ENCODE peak calls at places on chromosomes 7 and 10, in five cellular contexts. One of them, this sample, is unnamed.

GRCh38 chr10:60394444-60394843 is 4.8 kb upstream of the ANK3 start:
- DNase-seq in astrocyte: no peak
- DNase-seq in astrocyte of the spinal cord: no peak
- DNase-seq in mesothelial cell of epicardium: no peak
- DNase-seq in endothelial cell: no peak
- DNase-seq in this sample: no peak

GRCh38 chr7:138837627-138838026 is 39.6 kb upstream of the ATP6V0A4 start:
- DNase-seq in astrocyte: no peak
- DNase-seq in astrocyte of the spinal cord: no peak
- DNase-seq in mesothelial cell of epicardium: no peak
- DNase-seq in endothelial cell: peak
- DNase-seq in this sample: no peak

GRCh38 chr10:81696609-81697388 is 178.2 kb upstream of the NRG3 start:
- DNase-seq in astrocyte: no peak
- DNase-seq in astrocyte of the spinal cord: no peak
- DNase-seq in mesothelial cell of epicardium: no peak
- DNase-seq in endothelial cell: no peak
- DNase-seq in this sample: no peak

GRCh38 chr7:91436655-91437054 is 172.4 kb downstream of the FZD1 start:
- DNase-seq in astrocyte: no peak
- DNase-seq in astrocyte of the spinal cord: no peak
- DNase-seq in mesothelial cell of epicardium: no peak
- DNase-seq in endothelial cell: no peak
- DNase-seq in this sample: no peak

GRCh38 chr10:89151857-89152256 is 55.3 kb downstream of the CH25H start:
- DNase-seq in astrocyte: peak
- DNase-seq in astrocyte of the spinal cord: peak
- DNase-seq in mesothelial cell of epicardium: no peak
- DNase-seq in endothelial cell: no peak
- DNase-seq in this sample: no peak

GRCh38 chr10:132604686-132605085 is 67.1 kb downstream of the INPP5A start:
- DNase-seq in astrocyte: no peak
- DNase-seq in astrocyte of the spinal cord: no peak
- DNase-seq in mesothelial cell of epicardium: no peak
- DNase-seq in endothelial cell: no peak
- DNase-seq in this sample: no peak

GRCh38 chr10:50993817-50994251 is 80.5 kb upstream of the PRKG1 start:
- DNase-seq in astrocyte: peak
- DNase-seq in astrocyte of the spinal cord: no peak
- DNase-seq in mesothelial cell of epicardium: no peak
- DNase-seq in endothelial cell: no peak
- DNase-seq in this sample: no peak

GRCh38 chr10:58641095-58641531 is 128.4 kb downstream of the BICC1 start:
- DNase-seq in astrocyte: peak
- DNase-seq in astrocyte of the spinal cord: peak
- DNase-seq in mesothelial cell of epicardium: no peak
- DNase-seq in endothelial cell: no peak
- DNase-seq in this sample: no peak

GRCh38 chr10:91601212-91601611 is 31.7 kb downstream of the PPP1R3C start:
- DNase-seq in astrocyte: no peak
- DNase-seq in astrocyte of the spinal cord: no peak
- DNase-seq in mesothelial cell of epicardium: no peak
- DNase-seq in endothelial cell: no peak
- DNase-seq in this sample: no peak

GRCh38 chr7:150972094-150972493 is 6.0 kb downstream of the KCNH2 start:
- DNase-seq in astrocyte: peak
- DNase-seq in astrocyte of the spinal cord: no peak
- DNase-seq in mesothelial cell of epicardium: no peak
- DNase-seq in endothelial cell: no peak
- DNase-seq in this sample: no peak

GRCh38 chr10:100970914-100971811 is 1.9 kb downstream of the SEMA4G start:
- DNase-seq in astrocyte: no peak
- DNase-seq in astrocyte of the spinal cord: no peak
- DNase-seq in mesothelial cell of epicardium: no peak
- DNase-seq in endothelial cell: no peak
- DNase-seq in this sample: no peak

GRCh38 chr10:100508691-100509150 is 10.9 kb downstream of the SEC31B start:
- DNase-seq in astrocyte: peak
- DNase-seq in astrocyte of the spinal cord: peak
- DNase-seq in mesothelial cell of epicardium: no peak
- DNase-seq in endothelial cell: peak
- DNase-seq in this sample: no peak

GRCh38 chr7:17516768-17517167 is 218.3 kb downstream of the AHR start:
- DNase-seq in astrocyte: peak
- DNase-seq in astrocyte of the spinal cord: no peak
- DNase-seq in mesothelial cell of epicardium: no peak
- DNase-seq in endothelial cell: no peak
- DNase-seq in this sample: no peak

GRCh38 chr7:6248581-6248980 is 23.8 kb downstream of the CYTH3 start:
- DNase-seq in astrocyte: peak
- DNase-seq in astrocyte of the spinal cord: no peak
- DNase-seq in mesothelial cell of epicardium: no peak
- DNase-seq in endothelial cell: no peak
- DNase-seq in this sample: no peak

GRCh38 chr10:37495415-37495814 is 362.0 kb downstream of the ZNF248 start:
- DNase-seq in astrocyte: no peak
- DNase-seq in astrocyte of the spinal cord: no peak
- DNase-seq in mesothelial cell of epicardium: no peak
- DNase-seq in endothelial cell: no peak
- DNase-seq in this sample: no peak

GRCh38 chr10:49739426-49739825 is 22.7 kb downstream of the OGDHL start:
- DNase-seq in astrocyte: no peak
- DNase-seq in astrocyte of the spinal cord: no peak
- DNase-seq in mesothelial cell of epicardium: no peak
- DNase-seq in endothelial cell: no peak
- DNase-seq in this sample: no peak

GRCh38 chr7:127858091-127858914 is 172.9 kb downstream of the LRRC4 start:
- DNase-seq in astrocyte: no peak
- DNase-seq in astrocyte of the spinal cord: no peak
- DNase-seq in mesothelial cell of epicardium: no peak
- DNase-seq in endothelial cell: no peak
- DNase-seq in this sample: no peak

GRCh38 chr10:128178319-128178937 is 52.2 kb upstream of the MKI67 start:
- DNase-seq in astrocyte: no peak
- DNase-seq in astrocyte of the spinal cord: no peak
- DNase-seq in mesothelial cell of epicardium: no peak
- DNase-seq in endothelial cell: peak
- DNase-seq in this sample: no peak

GRCh38 chr7:102415685-102416225 is 17.6 kb upstream of the ORAI2 start:
- DNase-seq in astrocyte: no peak
- DNase-seq in astrocyte of the spinal cord: no peak
- DNase-seq in mesothelial cell of epicardium: no peak
- DNase-seq in endothelial cell: no peak
- DNase-seq in this sample: peak

GRCh38 chr7:101167645-101168411 is 2.5 kb upstream of the VGF start:
- DNase-seq in astrocyte: no peak
- DNase-seq in astrocyte of the spinal cord: no peak
- DNase-seq in mesothelial cell of epicardium: no peak
- DNase-seq in endothelial cell: no peak
- DNase-seq in this sample: no peak

GRCh38 chr10:37109000-37109399 is 16.4 kb upstream of the ANKRD30A start:
- DNase-seq in astrocyte: no peak
- DNase-seq in astrocyte of the spinal cord: no peak
- DNase-seq in mesothelial cell of epicardium: no peak
- DNase-seq in endothelial cell: no peak
- DNase-seq in this sample: no peak

GRCh38 chr7:81680120-81680519 is 89.7 kb downstream of the HGF start:
- DNase-seq in astrocyte: no peak
- DNase-seq in astrocyte of the spinal cord: no peak
- DNase-seq in mesothelial cell of epicardium: no peak
- DNase-seq in endothelial cell: no peak
- DNase-seq in this sample: no peak

GRCh38 chr10:61923210-61924024 is 21.9 kb downstream of the ARID5B start:
- DNase-seq in astrocyte: peak
- DNase-seq in astrocyte of the spinal cord: peak
- DNase-seq in mesothelial cell of epicardium: no peak
- DNase-seq in endothelial cell: no peak
- DNase-seq in this sample: no peak

GRCh38 chr10:122298598-122299301 is 27.7 kb downstream of the BTBD16 start:
- DNase-seq in astrocyte: peak
- DNase-seq in astrocyte of the spinal cord: peak
- DNase-seq in mesothelial cell of epicardium: peak
- DNase-seq in endothelial cell: peak
- DNase-seq in this sample: peak

GRCh38 chr10:24483701-24484100 is 240.0 kb downstream of the ARHGAP21 start:
- DNase-seq in astrocyte: peak
- DNase-seq in astrocyte of the spinal cord: peak
- DNase-seq in mesothelial cell of epicardium: no peak
- DNase-seq in endothelial cell: no peak
- DNase-seq in this sample: no peak

GRCh38 chr7:38179719-38180333 is 1.8 kb downstream of the STARD3NL start:
- DNase-seq in astrocyte: no peak
- DNase-seq in astrocyte of the spinal cord: no peak
- DNase-seq in mesothelial cell of epicardium: no peak
- DNase-seq in endothelial cell: no peak
- DNase-seq in this sample: no peak

GRCh38 chr7:70937424-70937823 is 194.5 kb upstream of the GALNT17 start:
- DNase-seq in astrocyte: no peak
- DNase-seq in astrocyte of the spinal cord: no peak
- DNase-seq in mesothelial cell of epicardium: no peak
- DNase-seq in endothelial cell: no peak
- DNase-seq in this sample: no peak

GRCh38 chr10:43375401-43376020 is 4.1 kb downstream of the FXYD4 start:
- DNase-seq in astrocyte: no peak
- DNase-seq in astrocyte of the spinal cord: no peak
- DNase-seq in mesothelial cell of epicardium: no peak
- DNase-seq in endothelial cell: no peak
- DNase-seq in this sample: no peak

DNA sequence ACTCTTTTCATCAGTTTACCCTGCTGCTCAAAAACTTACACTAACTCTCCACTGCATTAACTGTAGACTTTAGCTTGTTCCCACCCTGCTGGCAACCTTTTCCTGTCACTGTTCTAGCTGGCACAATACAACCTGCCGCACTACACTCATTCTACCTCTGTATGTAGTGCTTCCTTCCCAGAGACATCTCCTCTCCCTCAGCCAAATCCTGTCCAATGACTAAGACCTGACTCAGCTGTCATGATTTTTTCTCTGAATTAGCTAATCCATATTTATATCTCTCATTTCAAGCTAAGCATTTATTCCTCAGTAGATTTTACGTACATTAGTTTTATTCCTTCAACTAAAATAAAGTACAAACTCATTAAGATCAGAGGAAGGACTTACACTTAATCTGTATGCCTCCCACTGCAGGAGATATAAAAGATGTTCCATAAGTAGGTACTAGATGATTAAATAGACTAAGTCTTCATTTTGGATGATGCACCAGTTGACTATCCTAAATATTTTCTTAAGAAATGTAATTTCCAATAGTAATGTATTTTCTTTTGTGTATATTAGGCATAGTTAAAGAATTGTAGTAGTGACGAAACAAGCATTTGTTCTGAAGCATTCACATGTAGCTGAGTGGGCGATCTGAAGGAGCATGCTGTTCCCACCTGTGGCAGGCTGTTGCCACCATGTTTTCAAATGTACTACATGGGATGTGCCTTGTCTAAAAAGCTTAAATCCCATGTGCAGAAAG is 189.1 kb downstream of the SKAP2 start:
- DNase-seq in astrocyte: peak
- DNase-seq in astrocyte of the spinal cord: peak
- DNase-seq in mesothelial cell of epicardium: no peak
- DNase-seq in endothelial cell: no peak
- DNase-seq in this sample: no peak
- TF ChIP-seq CTCF in astrocyte: no peak
- TF ChIP-seq CTCF in astrocyte of the spinal cord: no peak
- TF ChIP-seq CTCF in mesothelial cell of epicardium: no peak
- TF ChIP-seq CTCF in endothelial cell: no peak
- TF ChIP-seq CTCF in this sample: no peak

DNA sequence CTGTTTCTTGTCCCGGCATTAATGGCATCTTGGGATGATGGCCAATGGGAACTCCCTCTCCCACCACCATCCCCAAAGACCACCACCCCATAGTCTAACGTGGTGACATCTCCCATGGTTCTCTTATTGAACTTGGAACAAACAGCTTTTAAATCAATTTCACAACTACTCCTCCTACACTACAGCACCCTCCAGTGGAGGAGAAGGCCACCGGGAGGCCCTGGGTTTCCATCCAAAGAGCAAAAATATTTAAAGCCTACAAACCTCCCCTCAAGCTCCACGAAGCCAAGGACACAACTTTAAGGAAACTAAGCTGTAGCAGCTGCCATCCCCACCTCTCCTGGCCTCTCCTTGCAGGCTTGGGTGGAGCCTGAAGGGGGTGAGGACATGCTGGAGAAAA is 94.1 kb upstream of the LANCL2 start:
- DNase-seq in astrocyte: no peak
- DNase-seq in astrocyte of the spinal cord: peak
- DNase-seq in mesothelial cell of epicardium: no peak
- DNase-seq in endothelial cell: no peak
- DNase-seq in this sample: no peak
- TF ChIP-seq CTCF in astrocyte: peak
- TF ChIP-seq CTCF in astrocyte of the spinal cord: peak
- TF ChIP-seq CTCF in mesothelial cell of epicardium: no peak
- TF ChIP-seq CTCF in endothelial cell: no peak
- TF ChIP-seq CTCF in this sample: no peak

GRCh38 chr7:107048783-107049418 is 4.4 kb downstream of the PRKAR2B start:
- DNase-seq in astrocyte: no peak
- DNase-seq in astrocyte of the spinal cord: no peak
- DNase-seq in mesothelial cell of epicardium: no peak
- DNase-seq in endothelial cell: no peak
- DNase-seq in this sample: no peak
- TF ChIP-seq CTCF in astrocyte: no peak
- TF ChIP-seq CTCF in astrocyte of the spinal cord: no peak
- TF ChIP-seq CTCF in mesothelial cell of epicardium: no peak
- TF ChIP-seq CTCF in endothelial cell: no peak
- TF ChIP-seq CTCF in this sample: no peak

DNA sequence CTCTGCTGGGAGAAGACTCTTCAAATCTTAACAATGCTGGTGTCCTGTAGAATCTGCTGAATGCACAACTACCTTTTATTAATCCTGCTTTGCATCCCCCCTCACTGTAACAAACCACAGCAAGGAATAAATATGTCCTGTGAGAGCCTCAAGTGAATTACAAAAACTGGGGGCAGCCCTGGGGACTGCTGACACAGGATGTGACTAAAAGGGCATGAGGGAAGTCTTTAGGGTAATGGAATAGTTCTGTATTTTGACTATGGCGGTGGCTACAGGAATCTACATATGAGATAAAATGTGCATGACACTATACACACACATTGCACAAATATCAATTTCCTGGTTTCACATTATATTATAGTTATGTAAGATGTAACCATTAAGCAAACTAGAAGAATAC is 45.0 kb upstream of the KCTD7 start:
- DNase-seq in astrocyte: no peak
- DNase-seq in astrocyte of the spinal cord: no peak
- DNase-seq in mesothelial cell of epicardium: no peak
- DNase-seq in endothelial cell: no peak
- DNase-seq in this sample: no peak
- TF ChIP-seq CTCF in astrocyte: no peak
- TF ChIP-seq CTCF in astrocyte of the spinal cord: no peak
- TF ChIP-seq CTCF in mesothelial cell of epicardium: no peak
- TF ChIP-seq CTCF in endothelial cell: no peak
- TF ChIP-seq CTCF in this sample: no peak

DNA sequence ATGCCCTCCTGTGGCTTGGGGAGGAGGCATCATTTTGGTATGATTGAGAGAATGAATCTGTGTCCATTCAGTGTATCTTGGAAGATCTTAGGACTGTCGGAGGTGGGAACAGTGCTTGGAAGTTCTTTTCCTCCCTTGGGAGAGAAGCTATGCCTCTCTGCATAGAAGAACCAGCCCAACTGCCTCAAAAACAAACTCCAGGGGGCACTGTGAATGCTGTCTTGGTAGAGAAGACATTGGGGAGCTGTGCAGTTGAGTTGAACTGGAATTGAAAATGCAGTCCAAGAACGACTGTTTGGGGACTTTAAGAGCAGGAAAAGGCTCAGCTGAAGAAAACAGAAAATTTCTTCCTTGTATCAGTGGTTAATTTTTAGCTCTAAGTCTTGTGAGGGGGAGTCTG is 4.9 kb upstream of the GJD4 start:
- DNase-seq in astrocyte: no peak
- DNase-seq in astrocyte of the spinal cord: no peak
- DNase-seq in mesothelial cell of epicardium: no peak
- DNase-seq in endothelial cell: no peak
- DNase-seq in this sample: no peak
- TF ChIP-seq CTCF in astrocyte: peak
- TF ChIP-seq CTCF in astrocyte of the spinal cord: no peak
- TF ChIP-seq CTCF in mesothelial cell of epicardium: no peak
- TF ChIP-seq CTCF in endothelial cell: no peak
- TF ChIP-seq CTCF in this sample: no peak

This sample was measured in activated B cell treated with CpG ODN at 0.5 μM for 24 hours.